ENCODE peak calls at places on chromosomes 12 and 14, in seven cellular contexts. F is non-pigmented ciliary epithelial cell, Y is Karpas-422, B is osteocyte, K is IMR-90, O is ascending aorta, V is naive B cell. M is an unnamed sample.
A peak's percentile ranks its signal among the peaks of the same experiment; 100 is the strongest.

GRCh38 chr14:72978856-72979255 is 48.0 kb downstream of the ZFYVE1 start:
- DNase-seq in F (no peak), Y (no peak), B (no peak), K (no peak), O (no peak), V (no peak), M (no peak)

GRCh38 chr12:2819810-2820209 is 7.3 kb downstream of the ITFG2 start:
- DNase-seq in F (no peak), Y (no peak), B (no peak), K (no peak), O (no peak), V (no peak), M (no peak)

GRCh38 chr14:34501004-34501580 is 38.4 kb downstream of the EAPP start:
- DNase-seq in F (no peak), Y (no peak), B (no peak), K (no peak), O (no peak), V (no peak), M (no peak)

GRCh38 chr14:53384073-53384472 is 230.9 kb upstream of the DDHD1 start:
- DNase-seq in F (no peak), Y (no peak), B (no peak), K (no peak), O (no peak), V (no peak), M (no peak)

GRCh38 chr12:107402041-107403022 is 283.3 kb upstream of the PWP1 start:
- DNase-seq in F (no peak), Y (peak; percentile 84), B (no peak), K (peak; percentile 62), O (no peak), V (no peak), M (peak; percentile 80)

GRCh38 chr12:87112946-87113345 is 856.8 kb upstream of the MGAT4C start:
- DNase-seq in F (no peak), Y (no peak), B (no peak), K (peak; percentile 13), O (no peak), V (no peak), M (no peak)

GRCh38 chr12:1779783-1780182 is 40.6 kb upstream of the LRTM2 start:
- DNase-seq in F (no peak), Y (no peak), B (no peak), K (peak; percentile 75), O (no peak), V (no peak), M (peak; percentile 69)

GRCh38 chr14:102510616-102511520 is 1.3 kb upstream of the ANKRD9 start:
- DNase-seq in F (no peak), Y (no peak), B (no peak), K (no peak), O (no peak), V (no peak), M (no peak)

GRCh38 chr12:91178139-91178561 is 4.5 kb downstream of the DCN start:
- DNase-seq in F (no peak), Y (peak; percentile 77), B (no peak), K (peak; percentile 62), O (no peak), V (no peak), M (no peak)

GRCh38 chr14:35708072-35708471 is 101.0 kb downstream of the RALGAPA1 start:
- DNase-seq in F (no peak), Y (no peak), B (no peak), K (peak; percentile 20), O (no peak), V (no peak), M (no peak)

GRCh38 chr14:94010625-94011024 is 13.5 kb downstream of the CCDC197 start:
- DNase-seq in F (no peak), Y (no peak), B (no peak), K (no peak), O (no peak), V (no peak), M (no peak)

GRCh38 chr14:59450716-59451115 is 14.5 kb downstream of the GPR135 start:
- DNase-seq in F (no peak), Y (no peak), B (no peak), K (no peak), O (no peak), V (no peak), M (no peak)

GRCh38 chr14:100532154-100532915 is 54.9 kb downstream of the BEGAIN start:
- DNase-seq in F (no peak), Y (no peak), B (peak; percentile 72), K (peak; percentile 13), O (no peak), V (no peak), M (no peak)

GRCh38 chr12:54005531-54005852 is 3.3 kb upstream of the HOXC8 start:
- DNase-seq in F (no peak), Y (no peak), B (no peak), K (no peak), O (no peak), V (no peak), M (no peak)

M was measured in brain microvascular endothelial cell.